ENCODE peak calls at places on chromosomes 6 and 20, in four cellular contexts. One of them, this sample, is unnamed.

GRCh38 chr6:105164418-105164817 is 15.4 kb downstream of the POPDC3 start:
- DNase-seq in neuronal stem cell: no peak
- DNase-seq in naive thymus-derived CD4-positive, alpha-beta T cell: no peak
- DNase-seq in testis: no peak
- DNase-seq in this sample: no peak

GRCh38 chr6:53295176-53295575 is 53.6 kb downstream of the ELOVL5 start:
- DNase-seq in neuronal stem cell: no peak
- DNase-seq in naive thymus-derived CD4-positive, alpha-beta T cell: no peak
- DNase-seq in testis: no peak
- DNase-seq in this sample: no peak

GRCh38 chr6:1244941-1245340 is 67.0 kb upstream of the FOXQ1 start:
- DNase-seq in neuronal stem cell: no peak
- DNase-seq in naive thymus-derived CD4-positive, alpha-beta T cell: no peak
- DNase-seq in testis: no peak
- DNase-seq in this sample: no peak

GRCh38 chr6:152642578-152643375 is 5.6 kb upstream of the SYNE1 start:
- DNase-seq in naive thymus-derived CD4-positive, alpha-beta T cell: no peak
- DNase-seq in neuronal stem cell: peak
- DNase-seq in testis: peak
- DNase-seq in this sample: peak

GRCh38 chr20:63177134-63177784 is 38.7 kb downstream of the YTHDF1 start:
- DNase-seq in testis: peak
- DNase-seq in naive thymus-derived CD4-positive, alpha-beta T cell: no peak
- DNase-seq in neuronal stem cell: peak
- DNase-seq in this sample: no peak

GRCh38 chr6:24644377-24644776 is 1.6 kb downstream of the KIAA0319 start:
- DNase-seq in naive thymus-derived CD4-positive, alpha-beta T cell: no peak
- DNase-seq in testis: no peak
- DNase-seq in neuronal stem cell: no peak
- DNase-seq in this sample: no peak

GRCh38 chr6:39451831-39452230 is 129.3 kb upstream of the KCNK16 start:
- DNase-seq in testis: no peak
- DNase-seq in neuronal stem cell: no peak
- DNase-seq in naive thymus-derived CD4-positive, alpha-beta T cell: no peak
- DNase-seq in this sample: no peak

GRCh38 chr20:53581444-53582311 is 12.0 kb downstream of the ZNF217 start:
- DNase-seq in naive thymus-derived CD4-positive, alpha-beta T cell: no peak
- DNase-seq in testis: no peak
- DNase-seq in neuronal stem cell: no peak
- DNase-seq in this sample: no peak

GRCh38 chr20:58547527-58548475 is 32.6 kb upstream of the APCDD1L start:
- DNase-seq in naive thymus-derived CD4-positive, alpha-beta T cell: no peak
- DNase-seq in neuronal stem cell: no peak
- DNase-seq in testis: no peak
- DNase-seq in this sample: no peak

GRCh38 chr6:94953867-94954631 is 623.3 kb upstream of the MANEA start:
- DNase-seq in testis: no peak
- DNase-seq in neuronal stem cell: no peak
- DNase-seq in naive thymus-derived CD4-positive, alpha-beta T cell: no peak
- DNase-seq in this sample: no peak

GRCh38 chr6:140581601-140582000 is 1207.2 kb upstream of the CITED2 start:
- DNase-seq in testis: no peak
- DNase-seq in neuronal stem cell: no peak
- DNase-seq in naive thymus-derived CD4-positive, alpha-beta T cell: no peak
- DNase-seq in this sample: no peak

GRCh38 chr20:48139262-48140041 is 354.2 kb upstream of the SULF2 start:
- DNase-seq in testis: no peak
- DNase-seq in neuronal stem cell: no peak
- DNase-seq in naive thymus-derived CD4-positive, alpha-beta T cell: no peak
- DNase-seq in this sample: no peak

GRCh38 chr20:23358563-23358906 is 3.4 kb upstream of the GZF1 start:
- DNase-seq in neuronal stem cell: no peak
- DNase-seq in testis: peak
- DNase-seq in naive thymus-derived CD4-positive, alpha-beta T cell: no peak
- DNase-seq in this sample: no peak

GRCh38 chr6:132020138-132020551 is 69.0 kb upstream of the CCN2 start:
- DNase-seq in naive thymus-derived CD4-positive, alpha-beta T cell: no peak
- DNase-seq in neuronal stem cell: no peak
- DNase-seq in testis: peak
- DNase-seq in this sample: peak

GRCh38 chr6:125307150-125307838 is 5.5 kb upstream of the HDDC2 start:
- DNase-seq in naive thymus-derived CD4-positive, alpha-beta T cell: no peak
- DNase-seq in testis: no peak
- DNase-seq in neuronal stem cell: no peak
- DNase-seq in this sample: no peak

GRCh38 chr6:3228046-3228671 is 706 bp upstream of the TUBB2B start:
- DNase-seq in naive thymus-derived CD4-positive, alpha-beta T cell: no peak
- DNase-seq in testis: no peak
- DNase-seq in neuronal stem cell: peak
- DNase-seq in this sample: no peak

GRCh38 chr6:3231213-3232016 is 4.0 kb upstream of the TUBB2B start:
- DNase-seq in naive thymus-derived CD4-positive, alpha-beta T cell: no peak
- DNase-seq in testis: peak
- DNase-seq in neuronal stem cell: peak
- DNase-seq in this sample: peak

GRCh38 chr6:3228791-3229565 is 1.5 kb upstream of the TUBB2B start:
- DNase-seq in testis: no peak
- DNase-seq in neuronal stem cell: peak
- DNase-seq in naive thymus-derived CD4-positive, alpha-beta T cell: no peak
- DNase-seq in this sample: no peak

GRCh38 chr6:3230275-3231212 is 3.1 kb upstream of the TUBB2B start:
- DNase-seq in testis: peak
- DNase-seq in naive thymus-derived CD4-positive, alpha-beta T cell: no peak
- DNase-seq in neuronal stem cell: peak
- DNase-seq in this sample: no peak

DNA sequence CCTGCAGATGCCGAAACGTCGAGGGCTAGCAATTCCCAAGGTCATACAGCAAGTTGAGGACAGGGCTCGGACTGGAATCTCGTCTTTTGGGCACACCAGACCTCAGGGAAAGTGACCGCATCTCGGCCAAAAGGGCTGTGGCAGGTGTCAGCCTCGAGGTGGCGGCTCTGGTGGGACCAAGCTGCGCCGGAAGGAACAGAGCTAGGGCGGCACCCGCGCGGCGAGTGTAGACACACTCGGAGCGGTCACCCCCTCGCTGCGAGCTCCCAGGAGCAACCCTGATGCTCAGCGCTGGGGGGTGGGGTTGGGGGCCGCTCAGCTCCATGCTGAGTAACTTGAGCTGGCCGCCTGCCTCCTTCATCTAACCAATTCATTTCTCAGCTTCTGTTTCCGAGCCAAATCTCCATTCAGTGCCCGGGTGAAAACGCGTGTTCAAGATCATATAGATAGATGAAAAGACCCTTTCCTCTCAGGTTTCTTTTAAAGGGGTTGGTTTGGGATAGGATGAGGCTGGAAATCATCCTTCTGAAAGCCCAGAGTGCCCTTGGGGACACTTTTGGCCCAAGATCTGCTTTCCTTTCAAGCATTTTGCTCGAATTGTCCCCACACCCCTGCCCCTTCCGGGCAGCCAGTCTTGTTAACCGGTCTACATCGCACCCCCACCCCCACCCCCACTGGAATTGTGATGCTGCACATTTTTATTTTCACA is 2.3 kb upstream of the TUBB2B start:
- DNase-seq in neuronal stem cell: peak
- DNase-seq in testis: no peak
- DNase-seq in naive thymus-derived CD4-positive, alpha-beta T cell: no peak
- DNase-seq in this sample: no peak
- H3K4me3 ChIP-seq in neuronal stem cell: peak
- H3K4me3 ChIP-seq in testis: no peak
- H3K4me3 ChIP-seq in naive thymus-derived CD4-positive, alpha-beta T cell: peak
- H3K4me3 ChIP-seq in this sample: peak

GRCh38 chr6:43180058-43180457 is 1.9 kb upstream of the CUL9 start:
- DNase-seq in naive thymus-derived CD4-positive, alpha-beta T cell: no peak
- DNase-seq in neuronal stem cell: no peak
- DNase-seq in testis: no peak
- DNase-seq in this sample: no peak

GRCh38 chr6:43181942-43182860 is at the start of gene CUL9:
- DNase-seq in testis: peak
- DNase-seq in neuronal stem cell: peak
- DNase-seq in naive thymus-derived CD4-positive, alpha-beta T cell: peak
- DNase-seq in this sample: peak

GRCh38 chr6:43178951-43179830 is 2.8 kb upstream of the CUL9 start:
- DNase-seq in neuronal stem cell: no peak
- DNase-seq in naive thymus-derived CD4-positive, alpha-beta T cell: no peak
- DNase-seq in testis: no peak
- DNase-seq in this sample: no peak

GRCh38 chr6:43181621-43181941 is 415 bp upstream of the CUL9 start:
- DNase-seq in naive thymus-derived CD4-positive, alpha-beta T cell: no peak
- DNase-seq in neuronal stem cell: no peak
- DNase-seq in testis: no peak
- DNase-seq in this sample: no peak

GRCh38 chr6:43180985-43181384 is 1.0 kb upstream of the CUL9 start:
- DNase-seq in neuronal stem cell: no peak
- DNase-seq in naive thymus-derived CD4-positive, alpha-beta T cell: no peak
- DNase-seq in testis: no peak
- DNase-seq in this sample: no peak
- H3K4me3 ChIP-seq in neuronal stem cell: no peak
- H3K4me3 ChIP-seq in naive thymus-derived CD4-positive, alpha-beta T cell: no peak
- H3K4me3 ChIP-seq in testis: no peak
- H3K4me3 ChIP-seq in this sample: no peak

GRCh38 chr20:44186674-44187053 is 324 bp downstream of the JPH2 start:
- DNase-seq in testis: no peak
- DNase-seq in naive thymus-derived CD4-positive, alpha-beta T cell: no peak
- DNase-seq in neuronal stem cell: no peak
- DNase-seq in this sample: no peak
- H3K4me3 ChIP-seq in testis: peak
- H3K4me3 ChIP-seq in naive thymus-derived CD4-positive, alpha-beta T cell: no peak
- H3K4me3 ChIP-seq in neuronal stem cell: peak
- H3K4me3 ChIP-seq in this sample: peak

DNA sequence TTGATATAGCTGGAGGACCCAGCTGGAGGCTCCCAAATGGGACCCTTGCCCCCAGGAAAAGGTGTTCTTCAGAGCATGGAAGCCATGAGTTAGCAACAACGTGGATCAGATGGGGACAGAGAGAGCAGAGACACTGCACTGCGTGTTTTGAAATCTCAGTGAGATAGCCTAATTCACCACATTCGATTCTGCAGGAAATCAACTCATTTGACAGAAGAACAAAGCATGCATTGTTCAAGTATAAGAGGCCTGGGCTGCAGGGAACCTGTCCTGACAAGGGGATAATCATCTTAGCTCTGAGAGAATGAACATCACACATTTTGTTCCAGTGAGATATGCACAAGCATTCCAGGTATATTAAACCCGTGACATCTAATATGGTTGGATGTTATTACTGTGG is 450.2 kb downstream of the CDH26 start:
- DNase-seq in neuronal stem cell: no peak
- DNase-seq in testis: no peak
- DNase-seq in naive thymus-derived CD4-positive, alpha-beta T cell: no peak
- DNase-seq in this sample: no peak
- H3K4me3 ChIP-seq in neuronal stem cell: no peak
- H3K4me3 ChIP-seq in testis: no peak
- H3K4me3 ChIP-seq in naive thymus-derived CD4-positive, alpha-beta T cell: no peak
- H3K4me3 ChIP-seq in this sample: no peak

This sample was measured in right cardiac atrium.